ENCODE peak calls at places on chromosomes 11 and 22, in seven cellular contexts. K is sigmoid colon, J is gastrocnemius medialis, U is ovary, W is kidney epithelial cell, B is GM23338, M is thoracic aorta. F is an unnamed sample.

GRCh38 chr11:27464155-27464759 is 8.3 kb downstream of the LGR4 start:
- DNase-seq in K (no peak), U (no peak), W (peak; percentile 64), M (no peak), J (no peak), B (peak; percentile 55), F (no peak)

GRCh38 chr22:47535681-47536080 is 773.2 kb downstream of the TBC1D22A start:
- DNase-seq in W (no peak), J (no peak), K (no peak), M (no peak), U (no peak), B (no peak), F (no peak)

GRCh38 chr22:29706991-29707390 is 12.8 kb upstream of the CABP7 start:
- DNase-seq in J (no peak), K (no peak), W (no peak), B (no peak), M (no peak), U (no peak), F (no peak)

GRCh38 chr11:40037005-40037404 is 1422.4 kb downstream of the LRRC4C start:
- DNase-seq in U (no peak), B (peak; percentile 19), J (no peak), K (no peak), W (peak; percentile 14), M (no peak), F (no peak)

GRCh38 chr22:43448048-43448447 is 36.2 kb downstream of the MPPED1 start:
- DNase-seq in W (no peak), J (no peak), K (no peak), U (no peak), M (no peak), B (no peak), F (no peak)

GRCh38 chr11:8408151-8408930 is 144.7 kb upstream of the LMO1 start:
- DNase-seq in W (no peak), M (no peak), K (no peak), J (no peak), B (no peak), U (no peak), F (no peak)

GRCh38 chr11:77080643-77081210 is 14.0 kb downstream of the CAPN5 start:
- DNase-seq in W (no peak), K (peak; percentile 49), M (peak; percentile 1), B (no peak), J (no peak), U (no peak), F (no peak)

GRCh38 chr11:131370090-131370751 is at the start of gene NTM:
- DNase-seq in J (peak; percentile 11), U (no peak), W (no peak), M (no peak), B (peak; percentile 34), K (peak; percentile 77), F (peak; percentile 48)

GRCh38 chr11:79520086-79520485 is 79.3 kb upstream of the TENM4 start:
- DNase-seq in W (no peak), U (no peak), J (no peak), M (no peak), K (no peak), B (no peak), F (no peak)

GRCh38 chr11:93370260-93370659 is 39.7 kb downstream of the DEUP1 start:
- DNase-seq in W (no peak), B (no peak), J (no peak), K (no peak), U (no peak), M (no peak), F (no peak)

GRCh38 chr11:95426823-95427462 is 195.9 kb upstream of the SESN3 start:
- DNase-seq in B (peak; percentile 39), K (no peak), M (no peak), J (no peak), U (no peak), W (no peak), F (no peak)

GRCh38 chr11:93517611-93518010 is 25.6 kb downstream of the SMCO4 start:
- DNase-seq in M (no peak), W (no peak), K (no peak), J (no peak), U (no peak), B (no peak), F (no peak)

GRCh38 chr11:122159173-122159701 is 43.2 kb upstream of the BLID start:
- DNase-seq in M (no peak), K (peak; percentile 64), B (peak; percentile 26), W (no peak), J (no peak), U (peak; percentile 50), F (no peak)

GRCh38 chr11:61488651-61489291 is 19.8 kb upstream of the LRRC10B start:
- DNase-seq in J (peak; percentile 31), M (no peak), B (peak; percentile 68), W (no peak), U (peak; percentile 79), K (no peak), F (peak; percentile 93)

GRCh38 chr11:122398851-122399250 is 256.7 kb upstream of the UBASH3B start:
- DNase-seq in U (no peak), K (no peak), W (no peak), M (no peak), J (no peak), B (no peak), F (no peak)

GRCh38 chr22:20183823-20184222 is 33.0 kb upstream of the CCDC188 start:
- DNase-seq in U (no peak), B (no peak), W (no peak), J (no peak), K (no peak), M (no peak), F (no peak)

GRCh38 chr11:68266121-68266891 is 5.5 kb downstream of the C11orf24 start:
- DNase-seq in M (no peak), W (no peak), K (no peak), J (no peak), B (no peak), U (no peak), F (no peak)

GRCh38 chr22:37818397-37819099 is 4.6 kb upstream of the GALR3 start:
- DNase-seq in M (no peak), W (no peak), J (no peak), B (peak; percentile 77), U (peak; percentile 77), K (peak; percentile 83), F (no peak)

GRCh38 chr22:17974087-17974486 is 50.3 kb downstream of the MICAL3 start:
- DNase-seq in J (no peak), U (no peak), W (no peak), M (no peak), B (no peak), K (no peak), F (no peak)
- H3K4me3 ChIP-seq in J (no peak overlapping the region), U (no peak overlapping the region), W (no peak overlapping the region), M (no peak overlapping the region), B (no peak overlapping the region), K (no peak overlapping the region), F (no peak overlapping the region)

GRCh38 chr11:17762309-17762974 is 27.9 kb downstream of the KCNC1 start:
- DNase-seq in W (no peak), U (no peak), K (no peak), B (no peak), J (no peak), M (no peak), F (no peak)
- TF ChIP-seq CTCF in W (no peak), U (no peak), K (no peak), B (peak; percentile 22), J (no peak), M (no peak), F (peak; percentile 20)

DNA sequence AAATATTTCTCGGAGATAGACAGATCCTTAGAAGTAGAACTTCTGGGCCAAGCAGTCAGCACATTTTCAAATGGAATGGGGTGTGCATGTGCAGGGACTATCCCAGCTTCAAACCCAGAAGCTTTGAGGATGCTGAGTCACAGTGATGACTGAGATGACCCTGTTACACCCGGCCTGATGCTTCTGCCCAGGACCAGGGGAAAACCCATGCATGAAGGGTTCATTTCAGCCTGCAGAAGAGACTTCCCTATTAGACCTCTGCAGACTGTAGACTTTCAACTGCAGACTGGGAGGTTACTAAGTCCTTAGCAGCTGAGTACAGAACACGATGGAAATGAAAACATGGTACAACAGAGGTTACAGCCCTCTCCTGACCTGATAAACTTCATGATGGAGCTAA is 3.6 kb upstream of the OR2AT4 start:
- DNase-seq in B (no peak), U (no peak), K (no peak), M (no peak), J (no peak), W (peak; percentile 41), F (no peak)
- H3K4me3 ChIP-seq in B (no peak overlapping the region), U (no peak overlapping the region), K (no peak overlapping the region), M (no peak overlapping the region), J (no peak overlapping the region), W (no peak overlapping the region), F (no peak overlapping the region)

GRCh38 chr22:49975543-49976389 is 15.2 kb downstream of the PIM3 start:
- DNase-seq in M (peak; percentile 1), K (peak; percentile 69), B (peak; percentile 67), J (no peak), U (no peak), W (no peak), F (no peak)

GRCh38 chr22:49976439-49977175 is 16.0 kb downstream of the PIM3 start:
- DNase-seq in M (peak; percentile 0), J (no peak), K (no peak), W (no peak), U (no peak), B (no peak), F (no peak)

GRCh38 chr22:49977578-49977977 is 17.0 kb downstream of the PIM3 start:
- DNase-seq in B (no peak), W (no peak), K (no peak), M (peak; percentile 1), U (no peak), J (no peak), F (no peak)

GRCh38 chr22:49983148-49984042 is 22.8 kb downstream of the PIM3 start:
- DNase-seq in M (no peak), J (no peak), B (peak; percentile 65), W (no peak), K (no peak), U (peak; percentile 59), F (no peak)

GRCh38 chr22:49979587-49980264 is 19.2 kb downstream of the PIM3 start:
- DNase-seq in U (peak; percentile 13), W (no peak), M (no peak), J (no peak), B (peak; percentile 83), K (no peak), F (no peak)
- TF ChIP-seq CTCF in U (no peak), W (peak; percentile 44), M (no peak), J (peak; percentile 45), B (peak; percentile 75), K (peak; percentile 27), F (peak; percentile 79)

GRCh38 chr11:46615756-46616155 is 1.3 kb downstream of the HARBI1 start:
- DNase-seq in B (no peak), W (no peak), J (no peak), U (no peak), M (no peak), K (no peak), F (no peak)

GRCh38 chr11:46617451-46618314 is at the start of gene ATG13:
- DNase-seq in W (no peak), M (peak; percentile 34), J (peak; percentile 64), U (peak; percentile 83), K (peak; percentile 87), B (peak; percentile 81), F (peak; percentile 47)

GRCh38 chr11:46616551-46617450 is at the start of gene HARBI1:
- DNase-seq in J (peak; percentile 68), M (peak; percentile 65), K (peak; percentile 91), B (peak; percentile 92), W (no peak), U (peak; percentile 91), F (peak; percentile 48)

DNA sequence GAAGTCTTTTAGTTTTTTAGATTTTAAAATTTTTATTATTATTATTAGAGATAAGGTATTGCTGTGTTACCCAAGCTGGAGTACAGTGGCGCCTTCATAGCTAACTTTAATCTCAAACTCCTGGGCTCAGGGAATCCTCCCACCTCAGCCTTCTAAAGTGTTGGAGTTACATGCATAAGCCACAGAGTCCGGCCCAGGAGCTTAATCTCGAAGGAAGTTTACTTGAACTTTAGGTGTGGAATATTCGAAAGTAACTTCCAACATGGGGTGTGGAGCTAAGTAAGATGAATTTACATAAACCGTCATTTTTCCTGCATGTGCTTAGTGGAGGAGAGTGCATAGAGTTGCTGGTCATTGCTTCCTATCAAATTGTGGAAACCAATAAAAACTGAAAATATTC is 1.4 kb downstream of the ATG13 start:
- DNase-seq in B (no peak), K (no peak), M (no peak), W (no peak), U (no peak), J (no peak), F (no peak)
- H3K4me3 ChIP-seq in B (peak overlapping the region; percentile 99), K (no peak overlapping the region), M (peak overlapping the region; percentile 99), W (no peak overlapping the region), U (peak overlapping the region; percentile 99), J (peak overlapping the region; percentile 86), F (peak overlapping the region; percentile 93)